ENCODE peak calls at places on chromosomes 1 and 21, in six cellular contexts. C, Y, H, J, T and R are unnamed samples.

GRCh38 chr21:45244799-45245340 is 42.8 kb downstream of the POFUT2 start:
- DNase-seq in J (no peak), H (peak), T (no peak), C (no peak), Y (peak), R (no peak)

GRCh38 chr1:108119500-108119899 is 80.6 kb downstream of the SLC25A24 start:
- DNase-seq in Y (no peak), T (no peak), C (no peak), J (no peak), H (no peak), R (no peak)

GRCh38 chr1:156870734-156871133 is 10.1 kb downstream of the NTRK1 start:
- DNase-seq in Y (no peak), J (no peak), C (no peak), H (peak), T (no peak), R (no peak)

GRCh38 chr1:26302733-26303405 is 3.6 kb downstream of the UBXN11 start:
- DNase-seq in C (no peak), J (no peak), H (peak), T (no peak), Y (no peak), R (no peak)

GRCh38 chr1:214658175-214658574 is 55.2 kb downstream of the CENPF start:
- DNase-seq in C (no peak), Y (no peak), T (no peak), H (no peak), J (no peak), R (no peak)

GRCh38 chr1:48775817-48776399 is 783 bp downstream of the BEND5 start:
- DNase-seq in Y (no peak), H (no peak), T (no peak), C (no peak), J (no peak), R (no peak)

GRCh38 chr1:50421768-50422674 is 1.2 kb downstream of the DMRTA2 start:
- DNase-seq in J (no peak), H (no peak), Y (peak), T (no peak), C (no peak), R (no peak)

GRCh38 chr1:11431946-11432507 is 46.9 kb upstream of the DISP3 start:
- DNase-seq in Y (no peak), T (no peak), C (no peak), J (no peak), H (no peak), R (no peak)

GRCh38 chr1:207284209-207284892 is 37.1 kb upstream of the CD55 start:
- DNase-seq in H (no peak), Y (no peak), J (no peak), C (no peak), T (no peak), R (no peak)

GRCh38 chr1:95005584-95005983 is 67.2 kb downstream of the ALG14 start:
- DNase-seq in T (no peak), C (no peak), Y (no peak), H (no peak), J (no peak), R (no peak)

GRCh38 chr1:111221633-111222286 is 5.8 kb upstream of the CHI3L2 start:
- DNase-seq in J (no peak), T (no peak), Y (no peak), H (no peak), C (no peak), R (no peak)

GRCh38 chr1:43383449-43383848 is 6.2 kb downstream of the MED8 start:
- DNase-seq in J (no peak), Y (no peak), T (no peak), C (no peak), H (no peak), R (no peak)

GRCh38 chr1:243549791-243550190 is 293.9 kb downstream of the SDCCAG8 start:
- DNase-seq in T (no peak), C (no peak), J (no peak), H (no peak), Y (no peak), R (no peak)

GRCh38 chr1:98260421-98260820 is 339.6 kb upstream of the DPYD start:
- DNase-seq in H (no peak), C (no peak), T (no peak), Y (no peak), J (no peak), R (no peak)
- TF ChIP-seq CTCF in H (no peak), C (no peak), T (no peak), Y (no peak), J (no peak), R (no peak)

DNA sequence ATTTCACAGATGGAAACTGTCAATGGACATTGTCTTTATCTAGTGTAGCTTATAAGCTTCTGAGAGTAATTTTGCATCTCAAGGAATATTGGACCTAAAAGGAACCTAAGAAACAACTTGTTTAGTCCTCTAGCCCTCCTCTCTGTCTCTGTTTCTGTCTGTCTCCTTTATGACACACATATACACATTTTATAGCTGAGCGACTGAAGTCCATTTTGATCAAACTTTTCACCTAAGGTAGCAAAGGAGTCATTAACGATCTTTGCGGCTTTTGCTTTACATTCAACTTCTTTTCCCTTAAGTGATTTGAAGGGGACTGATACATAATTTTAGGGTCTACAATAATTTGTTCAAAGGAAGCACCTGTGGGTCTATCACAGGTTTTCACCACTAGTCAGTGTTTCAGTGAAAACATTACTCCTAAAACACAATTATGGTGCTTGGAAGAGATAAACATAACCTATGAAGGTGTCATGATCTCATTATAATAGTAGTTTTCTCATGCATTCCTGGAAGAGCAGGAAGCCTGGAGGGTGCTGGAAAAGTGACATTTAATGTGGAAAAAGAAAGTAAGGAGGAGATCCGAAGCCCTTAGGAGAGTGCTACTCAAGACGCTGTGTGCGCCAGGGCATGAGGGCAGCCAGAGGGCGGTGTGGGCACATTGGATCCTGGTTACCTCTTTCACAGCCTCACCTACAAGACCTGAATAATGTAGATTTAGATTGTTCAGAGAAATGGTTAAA is 248.6 kb downstream of the DNM3 start:
- DNase-seq in T (peak), Y (peak), J (peak), C (peak), H (no peak), R (peak)
- TF ChIP-seq CTCF in T (peak), Y (peak), J (peak), C (peak), H (peak), R (no peak)

GRCh38 chr1:160863422-160864131 is 890 bp upstream of the CD244 start:
- DNase-seq in C (peak), H (no peak), Y (no peak), J (no peak), T (no peak), R (no peak)
- TF ChIP-seq CTCF in C (no peak), H (no peak), Y (no peak), J (no peak), T (no peak), R (no peak)

DNA sequence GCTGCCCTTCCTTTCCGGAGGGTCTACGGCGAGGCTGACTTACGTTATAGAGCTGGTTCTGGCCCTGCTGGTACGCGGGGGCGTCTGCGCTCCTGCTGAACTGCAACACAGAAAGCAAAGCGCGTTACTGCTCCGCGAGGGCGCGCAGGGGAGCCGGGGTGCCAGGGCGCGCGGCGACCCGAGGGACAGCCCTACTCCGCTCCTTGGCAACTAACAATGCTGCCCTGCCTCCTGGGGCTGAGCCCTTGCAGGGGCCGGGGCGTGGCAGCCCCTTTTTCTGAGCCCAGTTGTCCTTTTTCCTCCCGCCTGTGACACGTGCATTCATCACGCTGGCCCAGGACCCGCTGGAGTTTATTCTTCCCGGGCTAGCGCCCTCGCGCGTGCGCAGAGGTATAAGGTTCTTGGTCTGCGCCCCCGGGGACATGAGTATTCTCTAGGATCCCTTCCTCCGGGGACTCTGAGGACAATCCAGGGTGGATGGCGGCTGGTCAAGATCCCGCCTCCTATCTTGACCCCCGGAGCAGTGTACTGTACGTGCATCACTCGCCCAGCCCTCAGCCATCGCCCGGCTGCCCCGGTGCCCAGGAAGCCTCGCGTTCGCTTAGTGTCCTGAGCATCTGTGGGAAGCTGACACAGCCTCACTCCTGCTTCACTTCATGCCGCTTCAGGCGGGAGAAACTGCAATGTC is 78.9 kb downstream of the CD247 start:
- DNase-seq in C (no peak), H (peak), T (peak), J (no peak), Y (peak), R (peak)
- TF ChIP-seq CTCF in C (no peak), H (peak), T (no peak), J (no peak), Y (peak), R (no peak)

GRCh38 chr1:201296371-201296770 is 13.1 kb downstream of the PKP1 start:
- DNase-seq in Y (no peak), J (no peak), C (no peak), H (no peak), T (no peak), R (no peak)

GRCh38 chr1:201294876-201295275 is 11.6 kb downstream of the PKP1 start:
- DNase-seq in J (no peak), Y (no peak), H (no peak), C (no peak), T (no peak), R (no peak)

GRCh38 chr1:201295861-201296260 is 12.6 kb downstream of the PKP1 start:
- DNase-seq in Y (no peak), T (no peak), C (no peak), H (no peak), J (no peak), R (no peak)

GRCh38 chr1:201298381-201299367 is 15.4 kb downstream of the PKP1 start:
- DNase-seq in J (no peak), T (no peak), C (no peak), Y (no peak), H (no peak), R (no peak)

DNA sequence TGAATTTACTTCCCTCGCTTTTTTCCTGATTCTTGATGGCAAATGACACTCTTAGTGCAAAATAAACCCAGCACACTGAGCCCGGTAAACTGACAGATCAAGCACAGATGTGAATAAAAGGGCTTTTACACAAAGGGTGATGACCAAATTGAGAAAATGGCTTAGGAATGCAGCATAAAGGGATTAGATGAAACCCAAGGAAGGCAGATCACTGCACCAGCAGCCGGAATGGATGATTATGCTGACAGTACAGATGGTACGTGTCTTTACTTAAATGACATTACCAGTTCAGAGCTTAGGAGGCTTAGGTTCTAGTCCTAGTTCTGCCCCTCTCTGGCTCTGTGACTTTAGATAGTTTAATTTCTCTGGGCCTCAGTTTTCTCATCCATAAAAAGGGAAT is 12.0 kb downstream of the PKP1 start:
- DNase-seq in J (no peak), C (no peak), Y (no peak), H (no peak), T (no peak), R (no peak)
- TF ChIP-seq CTCF in J (no peak), C (no peak), Y (no peak), H (no peak), T (no peak), R (no peak)